ENCODE peak calls at places on chromosomes 11 and 22, in four cellular contexts. N is adrenal gland, Z is GM12865, A is mammary epithelial cell. P is an unnamed sample.

GRCh38 chr22:39349506-39349966 is 255 bp upstream of the SYNGR1 start:
- DNase-seq in N (peak; percentile 53), Z (peak; percentile 31), A (no peak), P (no peak)

GRCh38 chr11:96470521-96470920 is 80.7 kb downstream of the JRKL start:
- DNase-seq in N (no peak), Z (no peak), A (no peak), P (no peak)

GRCh38 chr11:16393335-16393734 is 37.0 kb upstream of the SOX6 start:
- DNase-seq in N (no peak), Z (no peak), A (no peak), P (no peak)

GRCh38 chr11:5719703-5720495 is 16.3 kb upstream of the OR56B1 start:
- DNase-seq in N (no peak), Z (no peak), A (no peak), P (no peak)

GRCh38 chr22:18133452-18133851 is 16.5 kb upstream of the USP18 start:
- DNase-seq in N (no peak), Z (no peak), A (no peak), P (no peak)

GRCh38 chr11:72586591-72587090 is 87.6 kb downstream of the PDE2A start:
- DNase-seq in N (no peak), Z (no peak), A (no peak), P (no peak)

GRCh38 chr22:39454385-39454871 is 2.4 kb upstream of the MGAT3 start:
- DNase-seq in N (no peak), Z (no peak), A (no peak), P (peak; percentile 33)

GRCh38 chr11:35003658-35004057 is 87.2 kb downstream of the PDHX start:
- DNase-seq in N (no peak), Z (no peak), A (no peak), P (peak; percentile 54)

GRCh38 chr11:62669420-62670161 is 1.9 kb upstream of the UQCC3 start:
- DNase-seq in N (peak; percentile 81), Z (no peak), A (no peak), P (no peak)

GRCh38 chr22:20439556-20439927 is 1.9 kb upstream of the SCARF2 start:
- DNase-seq in N (no peak), Z (no peak), A (no peak), P (no peak)

GRCh38 chr22:20438678-20439492 is 1.3 kb upstream of the SCARF2 start:
- DNase-seq in N (no peak), Z (no peak), A (no peak), P (no peak)

GRCh38 chr22:20436309-20437252 is 1.0 kb downstream of the SCARF2 start:
- DNase-seq in N (no peak), Z (no peak), A (no peak), P (peak; percentile 54)

GRCh38 chr22:20437253-20438065 is at the start of gene SCARF2:
- DNase-seq in N (no peak), Z (no peak), A (no peak), P (peak; percentile 67)

GRCh38 chr22:20438066-20438677 is 547 bp upstream of the SCARF2 start:
- DNase-seq in N (no peak), Z (no peak), A (no peak), P (peak; percentile 58)
- TF ChIP-seq CTCF in N (no peak), Z (no peak), A (no peak), P (no peak)

GRCh38 chr22:36156119-36156514 is 4.4 kb downstream of the APOL3 start:
- DNase-seq in N (no peak), Z (no peak), A (no peak), P (no peak)

GRCh38 chr22:36153756-36154155 is 6.8 kb downstream of the APOL3 start:
- DNase-seq in N (no peak), Z (no peak), A (no peak), P (no peak)

GRCh38 chr22:36155702-36156101 is 4.9 kb downstream of the APOL3 start:
- DNase-seq in N (peak; percentile 44), Z (no peak), A (no peak), P (peak; percentile 52)

GRCh38 chr22:36160499-36160942 is at the start of gene APOL3:
- DNase-seq in N (peak; percentile 44), Z (peak; percentile 80), A (peak; percentile 16), P (peak; percentile 85)

GRCh38 chr22:36156515-36157419 is 3.8 kb downstream of the APOL3 start:
- DNase-seq in N (peak; percentile 89), Z (peak; percentile 72), A (peak; percentile 60), P (peak; percentile 83)
- H3K4me3 ChIP-seq in N (peak overlapping the region; percentile 38), Z (peak overlapping the region; percentile 64), A (peak overlapping the region; percentile 53), P (peak overlapping the region; percentile 52)

DNA sequence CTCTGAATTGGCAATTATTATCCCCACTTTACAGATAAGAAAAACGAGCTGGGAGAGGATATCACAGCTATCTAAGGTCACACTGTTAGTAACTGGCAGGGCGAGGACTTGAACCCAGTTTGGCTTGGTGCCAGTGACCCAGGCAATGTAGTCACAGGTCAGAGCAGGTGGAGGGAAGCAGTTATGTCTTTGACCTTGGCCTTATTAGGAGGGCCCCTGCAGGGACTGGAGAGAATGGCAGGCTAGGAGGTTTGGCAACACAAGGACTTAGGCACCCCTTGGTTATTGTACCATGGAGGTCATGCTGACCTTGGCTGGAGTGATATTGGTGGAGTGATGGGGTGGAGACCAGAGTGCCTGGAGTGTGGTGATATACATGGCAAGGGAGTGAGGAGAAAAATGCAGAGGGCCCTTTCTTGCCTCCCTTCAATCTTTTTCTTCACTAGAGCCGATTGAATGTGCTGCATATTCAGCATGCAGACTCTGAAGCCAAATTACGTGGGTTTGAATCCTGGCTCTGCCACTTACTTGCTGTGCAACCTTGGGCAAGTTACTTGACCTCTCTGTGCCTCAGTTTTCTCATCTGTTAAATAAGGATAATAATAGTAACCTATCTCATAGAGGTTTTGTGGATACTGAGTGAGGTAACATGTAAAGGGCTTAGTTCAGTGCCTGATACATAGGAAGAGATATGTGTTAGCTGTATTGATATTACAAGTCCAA is 92.7 kb upstream of the TBCEL start:
- DNase-seq in N (no peak), Z (peak; percentile 45), A (no peak), P (no peak)
- TF ChIP-seq CTCF in N (no peak), Z (peak; percentile 36), A (no peak), P (no peak)

GRCh38 chr22:31020334-31020733 is 51.3 kb downstream of the TUG1 start:
- DNase-seq in N (no peak), Z (no peak), A (no peak), P (no peak)

GRCh38 chr22:31022516-31022915 is 53.5 kb downstream of the TUG1 start:
- DNase-seq in N (no peak), Z (no peak), A (no peak), P (no peak)

DNA sequence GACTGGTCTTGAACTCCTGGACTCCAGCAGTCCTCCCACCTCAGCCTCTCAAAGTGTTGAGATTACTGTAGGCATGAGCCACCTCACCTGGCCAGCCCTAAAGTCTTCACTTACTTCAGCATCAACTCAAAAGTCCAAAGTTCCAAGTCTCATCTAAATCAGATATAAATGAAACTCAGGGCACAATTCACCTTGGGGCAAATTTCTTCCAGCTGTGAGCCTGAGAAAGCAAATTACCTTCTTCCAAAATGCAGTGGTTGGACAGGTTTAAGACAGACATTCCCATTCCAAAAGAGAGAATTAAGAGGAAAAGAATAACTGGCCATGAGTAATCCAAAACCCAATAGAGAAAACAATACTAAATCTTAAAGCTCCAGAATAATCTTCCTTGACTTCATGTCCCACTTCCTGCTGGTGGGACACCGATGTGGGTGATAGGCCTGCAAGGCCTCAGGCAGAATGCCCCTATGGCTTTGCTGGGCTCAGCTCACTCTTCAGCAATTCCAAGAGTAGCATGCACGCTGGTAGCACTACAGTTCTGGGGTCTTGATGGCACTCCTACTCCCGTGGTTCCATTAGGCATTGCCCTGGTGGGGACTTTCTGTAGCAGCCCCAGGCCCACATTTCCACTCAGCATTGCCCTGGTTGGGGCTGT is 50.3 kb downstream of the TUG1 start:
- DNase-seq in N (no peak), Z (no peak), A (no peak), P (no peak)
- H3K4me3 ChIP-seq in N (no peak overlapping the region), Z (no peak overlapping the region), A (no peak overlapping the region), P (no peak overlapping the region)

DNA sequence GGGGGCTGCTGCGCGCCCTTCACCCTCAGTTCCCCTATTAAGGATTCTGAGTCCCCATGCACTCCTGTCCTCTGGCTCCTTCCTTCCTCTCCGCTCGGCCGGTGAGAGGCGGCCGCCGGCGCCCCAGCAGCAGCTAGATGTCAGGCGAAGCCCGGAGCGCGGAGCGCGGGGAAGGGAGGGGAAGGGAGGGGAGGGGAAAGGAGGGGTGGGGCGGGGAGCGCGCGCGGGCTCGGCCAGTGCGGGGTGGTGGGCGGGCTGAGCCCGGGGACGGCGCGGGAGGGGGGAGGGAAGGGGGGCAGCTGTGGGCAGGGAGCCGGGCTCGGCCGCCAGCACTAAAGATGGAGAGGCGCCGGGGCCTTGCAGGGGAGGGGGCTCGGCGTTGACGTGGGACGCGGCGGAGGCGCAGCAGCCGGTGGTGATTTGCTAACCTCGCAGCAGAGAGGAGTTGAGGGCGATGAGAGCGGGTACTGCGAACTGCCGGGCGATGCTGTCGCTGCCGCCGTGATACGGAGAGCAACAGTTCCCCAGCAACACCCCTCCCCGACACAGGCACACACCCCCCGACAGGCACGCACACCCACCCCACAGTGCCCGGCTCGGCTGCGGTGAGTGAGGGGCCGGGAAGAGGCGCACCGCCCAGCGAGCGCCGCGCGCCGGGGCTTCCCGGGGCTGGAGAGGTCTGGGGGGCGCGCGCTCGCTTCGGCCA is at the start of gene ZBTB16:
- DNase-seq in N (peak; percentile 92), Z (no peak), A (no peak), P (peak; percentile 92)
- TF ChIP-seq CTCF in N (peak; percentile 19), Z (no peak), A (no peak), P (peak; percentile 35)

DNA sequence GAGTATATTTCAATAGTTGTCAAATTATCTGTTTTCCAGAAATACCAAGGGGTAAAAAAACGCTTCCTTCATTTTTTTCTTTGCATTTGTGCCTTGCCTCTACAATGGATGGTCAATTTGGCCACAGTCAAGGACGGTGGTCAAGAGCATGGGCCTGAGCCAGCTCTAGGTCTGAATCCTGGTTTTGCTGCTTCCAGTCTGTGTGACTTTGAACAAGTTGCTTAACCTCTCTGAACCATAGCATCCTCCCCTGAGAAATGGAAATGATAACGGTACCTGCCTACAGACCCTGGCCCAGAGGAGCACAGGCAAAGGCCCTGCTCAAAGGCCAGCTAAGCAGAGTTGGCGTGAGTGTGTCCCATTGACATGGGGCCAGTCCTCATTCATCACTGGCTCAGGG is 3.1 kb downstream of the PNPLA5 start:
- DNase-seq in N (no peak), Z (no peak), A (no peak), P (no peak)
- H3K4me3 ChIP-seq in N (no peak overlapping the region), Z (no peak overlapping the region), A (no peak overlapping the region), P (no peak overlapping the region)